ENCODE peak calls at places on chromosome 1, in five cellular contexts. X is upper lobe of right lung, Y is Peyer's patch, K is astrocyte, E is OCI-LY7. W is an unnamed sample.

GRCh38 chr1:17633654-17634053 is 94.2 kb downstream of the ARHGEF10L start:
- DNase-seq in X (no peak), Y (no peak), K (peak), E (no peak), W (peak)

GRCh38 chr1:65412984-65413375 is 7.5 kb upstream of the LEPR start:
- DNase-seq in X (no peak), Y (no peak), K (peak), E (no peak), W (peak)

GRCh38 chr1:63698001-63698838 is 75.6 kb upstream of the ROR1 start:
- DNase-seq in X (no peak), Y (no peak), K (no peak), E (no peak), W (no peak)

GRCh38 chr1:111553199-111553598 is 49.8 kb upstream of the ADORA3 start:
- DNase-seq in X (no peak), Y (no peak), K (peak), E (no peak), W (peak)

GRCh38 chr1:201888282-201889033 is at the start of gene SHISA4:
- DNase-seq in X (peak), Y (peak), K (peak), E (no peak), W (peak)

GRCh38 chr1:46406881-46407608 is 12.9 kb downstream of the FAAH start:
- DNase-seq in X (peak), Y (no peak), K (no peak), E (no peak), W (no peak)

GRCh38 chr1:91791691-91792392 is 94.1 kb downstream of the TGFBR3 start:
- DNase-seq in X (no peak), Y (no peak), K (no peak), E (no peak), W (no peak)

GRCh38 chr1:204706838-204707509 is 21.4 kb upstream of the LRRN2 start:
- DNase-seq in X (no peak), Y (no peak), K (no peak), E (no peak), W (no peak)

GRCh38 chr1:156461781-156462647 is 38.6 kb downstream of the MEF2D start:
- DNase-seq in X (no peak), Y (peak), K (no peak), E (no peak), W (peak)

GRCh38 chr1:236142358-236143103 is at the start of gene GPR137B:
- DNase-seq in X (peak), Y (peak), K (peak), E (peak), W (peak)

GRCh38 chr1:35894183-35894582 is 11.2 kb downstream of the AGO1 start:
- DNase-seq in X (no peak), Y (no peak), K (peak), E (peak), W (peak)

GRCh38 chr1:18234790-18235242 is 127.2 kb downstream of the IGSF21 start:
- DNase-seq in X (no peak), Y (no peak), K (no peak), E (peak), W (peak)

GRCh38 chr1:202994756-202995155 is 12.4 kb upstream of the TMEM183A start:
- DNase-seq in X (no peak), Y (no peak), K (no peak), E (no peak), W (no peak)

GRCh38 chr1:203000217-203000944 is 6.8 kb upstream of the TMEM183A start:
- DNase-seq in X (no peak), Y (no peak), K (no peak), E (no peak), W (no peak)

GRCh38 chr1:203002951-203003350 is 4.2 kb upstream of the TMEM183A start:
- DNase-seq in X (no peak), Y (no peak), K (no peak), E (no peak), W (no peak)

GRCh38 chr1:203001986-203002385 is 5.2 kb upstream of the TMEM183A start:
- DNase-seq in X (no peak), Y (no peak), K (no peak), E (no peak), W (no peak)

DNA sequence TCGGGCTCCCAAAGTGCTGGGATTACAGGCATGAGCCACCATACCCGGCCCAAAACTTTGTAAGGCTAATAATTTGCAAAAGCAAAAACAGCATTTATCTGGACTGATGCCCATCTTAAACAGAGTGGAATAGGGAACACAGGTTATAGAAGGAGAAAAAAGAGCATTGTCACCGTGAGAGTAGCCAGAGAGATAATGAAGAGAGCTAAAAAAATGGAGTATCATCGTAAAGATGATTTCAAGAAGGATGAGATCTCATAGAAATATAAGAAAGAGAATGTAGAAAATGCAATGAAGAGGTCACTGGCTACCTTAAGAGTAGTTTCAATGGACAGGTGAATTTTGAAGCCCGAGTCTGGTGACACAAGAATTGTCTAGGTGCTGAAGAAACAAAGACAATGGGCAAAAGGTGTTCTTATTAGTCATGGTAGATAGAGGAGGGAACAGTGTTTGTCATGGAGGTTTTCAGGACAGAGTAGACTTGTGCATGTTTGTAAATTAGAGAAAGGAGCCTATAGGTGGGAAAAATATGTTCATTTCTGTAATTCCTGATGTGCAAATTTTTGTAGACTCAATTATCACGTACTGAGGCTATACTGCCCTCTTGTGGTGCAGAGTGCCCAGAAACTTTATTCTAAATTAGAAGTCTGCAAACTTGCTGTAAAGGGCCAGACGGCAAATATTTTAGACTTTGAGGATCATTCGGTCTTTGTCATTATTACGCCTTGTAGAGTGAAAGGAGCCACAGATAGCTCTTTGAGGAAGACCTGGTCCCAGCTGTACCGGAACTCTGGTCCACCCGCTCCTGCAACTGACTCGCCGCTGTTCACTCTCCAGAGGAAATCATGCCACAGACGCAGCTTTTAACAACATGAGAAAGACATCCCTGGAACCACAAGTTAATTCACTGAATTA is 8.1 kb upstream of the TMEM183A start:
- DNase-seq in X (no peak), Y (no peak), K (peak), E (peak), W (peak)
- TF ChIP-seq CTCF in X (peak), Y (peak), K (peak), E (peak), W (peak)

GRCh38 chr1:214843281-214843680 is 239.3 kb upstream of the KCNK2 start:
- DNase-seq in X (no peak), Y (no peak), K (peak), E (no peak), W (peak)
- TF ChIP-seq CTCF in X (no peak), Y (no peak), K (no peak), E (no peak), W (no peak)

GRCh38 chr1:160108888-160109662 is 6.5 kb upstream of the ATP1A2 start:
- DNase-seq in X (no peak), Y (no peak), K (peak), E (peak), W (peak)
- TF ChIP-seq CTCF in X (peak), Y (no peak), K (peak), E (peak), W (peak)

GRCh38 chr1:79252598-79252997 is 246.1 kb upstream of the ADGRL4 start:
- DNase-seq in X (no peak), Y (no peak), K (no peak), E (no peak), W (no peak)
- TF ChIP-seq CTCF in X (no peak), Y (no peak), K (no peak), E (no peak), W (no peak)

DNA sequence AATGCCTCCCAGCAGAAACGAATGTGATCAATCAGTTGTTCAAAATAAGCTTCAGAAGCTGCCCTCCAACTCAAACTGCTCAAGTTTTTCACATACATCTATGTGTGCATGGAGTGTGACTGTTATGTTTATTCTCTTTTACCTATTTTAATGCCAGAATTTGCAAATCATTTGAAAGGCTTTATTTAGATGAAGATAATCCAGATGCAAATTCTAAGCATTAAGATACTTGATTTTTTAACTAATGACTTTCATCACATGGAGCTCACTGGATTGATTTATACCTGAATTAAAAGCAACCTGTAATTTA is 69.5 kb downstream of the PLD5 start:
- DNase-seq in X (no peak), Y (no peak), K (no peak), E (no peak), W (no peak)
- TF ChIP-seq CTCF in X (no peak), Y (no peak), K (no peak), E (peak), W (peak)

GRCh38 chr1:25695066-25695990 is 78.7 kb downstream of the MAN1C1 start:
- DNase-seq in X (peak), Y (no peak), K (peak), E (no peak), W (peak)

GRCh38 chr1:25695991-25696330 is 79.4 kb downstream of the MAN1C1 start:
- DNase-seq in X (no peak), Y (no peak), K (peak), E (no peak), W (peak)

GRCh38 chr1:25694167-25694566 is 77.6 kb downstream of the MAN1C1 start:
- DNase-seq in X (no peak), Y (no peak), K (peak), E (no peak), W (peak)

GRCh38 chr1:25692560-25692959 is 76.0 kb downstream of the MAN1C1 start:
- DNase-seq in X (no peak), Y (no peak), K (no peak), E (peak), W (no peak)

DNA sequence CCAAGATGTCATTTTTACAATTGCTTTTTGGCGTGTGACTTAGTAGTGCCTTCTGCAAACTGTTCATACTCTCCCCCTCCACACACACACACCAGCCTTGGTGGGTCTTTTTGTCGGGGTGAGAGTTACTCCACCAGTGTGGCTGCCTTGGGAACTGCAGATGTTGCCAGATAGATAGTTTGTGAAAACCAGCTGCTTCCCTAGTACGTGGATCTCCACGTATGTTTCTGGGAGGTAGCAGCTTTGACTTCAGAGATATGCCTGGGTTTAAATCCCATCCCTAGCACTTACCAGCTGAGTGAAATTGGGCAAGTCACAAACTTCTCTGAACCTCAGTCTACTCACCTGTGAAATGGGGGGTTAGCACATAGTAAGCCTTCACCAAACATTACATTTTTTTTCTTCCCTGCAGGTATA is 78.0 kb downstream of the MAN1C1 start:
- DNase-seq in X (no peak), Y (no peak), K (no peak), E (no peak), W (no peak)
- TF ChIP-seq CTCF in X (peak), Y (no peak), K (peak), E (no peak), W (no peak)

GRCh38 chr1:85398391-85399064 is 66.4 kb downstream of the DDAH1 start:
- DNase-seq in X (no peak), Y (no peak), K (peak), E (no peak), W (peak)
- TF ChIP-seq CTCF in X (peak), Y (no peak), K (peak), E (peak), W (peak)

GRCh38 chr1:21143138-21143537 is 33.6 kb downstream of the EIF4G3 start:
- DNase-seq in X (no peak), Y (no peak), K (no peak), E (no peak), W (no peak)

GRCh38 chr1:21141030-21141429 is 35.7 kb downstream of the EIF4G3 start:
- DNase-seq in X (no peak), Y (no peak), K (no peak), E (no peak), W (no peak)

GRCh38 chr1:21149430-21149861 is 27.3 kb downstream of the EIF4G3 start:
- DNase-seq in X (no peak), Y (no peak), K (peak), E (no peak), W (peak)

GRCh38 chr1:21139601-21140000 is 37.1 kb downstream of the EIF4G3 start:
- DNase-seq in X (no peak), Y (no peak), K (no peak), E (peak), W (no peak)

DNA sequence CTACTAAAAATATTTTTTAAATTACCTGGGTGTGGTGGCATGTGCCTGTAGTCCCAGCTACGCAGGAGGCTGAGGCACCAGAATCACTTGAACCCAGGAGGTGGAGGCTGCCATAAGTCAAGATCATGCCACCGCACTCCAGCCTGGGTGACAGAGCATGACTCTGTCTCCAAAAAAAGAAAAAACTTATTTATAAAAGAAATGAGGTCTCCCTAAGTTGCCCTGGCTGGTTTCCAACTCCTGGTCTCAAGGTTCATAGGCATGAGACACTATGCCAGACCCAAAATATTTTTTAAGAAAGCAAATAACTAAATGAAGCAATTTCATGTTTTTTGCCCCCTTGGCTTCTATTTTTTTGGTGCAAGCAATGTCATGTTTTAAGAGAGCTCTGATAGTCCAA is 32.9 kb downstream of the EIF4G3 start:
- DNase-seq in X (no peak), Y (no peak), K (no peak), E (no peak), W (no peak)
- TF ChIP-seq CTCF in X (no peak), Y (no peak), K (no peak), E (no peak), W (no peak)

DNA sequence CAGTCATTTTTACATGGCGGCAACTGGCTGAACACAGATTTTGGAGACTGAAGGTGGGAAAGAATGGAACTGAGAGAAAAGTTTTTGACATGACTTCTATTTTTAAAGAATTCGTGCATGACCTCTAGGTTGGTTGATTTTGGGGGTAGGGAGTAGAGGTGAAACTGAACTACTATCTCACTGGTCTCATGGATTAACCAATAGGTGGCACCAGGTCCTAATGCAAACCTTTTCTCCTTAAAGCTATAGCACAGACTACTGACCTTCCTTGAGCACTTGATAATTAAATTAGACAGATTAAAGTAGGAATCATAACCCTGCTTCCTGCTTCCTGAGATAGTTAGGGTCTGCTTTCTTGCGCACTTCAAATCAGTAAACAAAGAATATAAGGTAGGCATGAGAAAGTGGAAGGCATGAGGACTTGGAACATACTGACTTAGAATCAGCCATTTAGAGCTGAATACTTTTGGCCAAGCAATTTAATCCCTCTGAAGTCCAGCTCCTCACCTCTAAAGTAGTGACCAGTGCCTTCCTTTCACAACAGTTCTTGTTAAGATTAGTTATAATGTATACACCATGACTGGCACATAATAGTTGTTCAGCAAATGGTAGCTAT is 206.0 kb downstream of the CENPF start:
- DNase-seq in X (no peak), Y (no peak), K (peak), E (no peak), W (peak)
- TF ChIP-seq CTCF in X (no peak), Y (no peak), K (peak), E (peak), W (peak)

W was measured in HFFc6.